ENCODE peak calls at places on chromosomes 2 and 18, in ten cellular contexts. One of them, this sample, is unnamed.

GRCh38 chr2:27080140-27080469 is 1.7 kb downstream of the EMILIN1 start:
- DNase-seq in Calu3: no peak
- DNase-seq in naive B cell: no peak
- DNase-seq in GM12865: no peak
- DNase-seq in NCI-H2081: no peak
- DNase-seq in iPS-NIHi11: no peak
- DNase-seq in left ventricle myocardium inferior: no peak
- DNase-seq in ureter: no peak
- DNase-seq in cerebellum: no peak
- DNase-seq in HS-27A: no peak
- DNase-seq in this sample: no peak

GRCh38 chr2:173884403-173884802 is 80.8 kb downstream of the SP3 start:
- DNase-seq in naive B cell: no peak
- DNase-seq in GM12865: peak
- DNase-seq in Calu3: peak
- DNase-seq in NCI-H2081: peak
- DNase-seq in iPS-NIHi11: peak
- DNase-seq in left ventricle myocardium inferior: peak
- DNase-seq in HS-27A: peak
- DNase-seq in cerebellum: peak
- DNase-seq in ureter: no peak
- DNase-seq in this sample: peak

GRCh38 chr2:181407171-181407570 is 50.0 kb upstream of the ITGA4 start:
- DNase-seq in Calu3: no peak
- DNase-seq in ureter: no peak
- DNase-seq in NCI-H2081: no peak
- DNase-seq in left ventricle myocardium inferior: no peak
- DNase-seq in naive B cell: no peak
- DNase-seq in HS-27A: no peak
- DNase-seq in cerebellum: no peak
- DNase-seq in iPS-NIHi11: no peak
- DNase-seq in GM12865: no peak
- DNase-seq in this sample: no peak

GRCh38 chr2:95296036-95296435 is 1.1 kb upstream of the KCNIP3 start:
- DNase-seq in GM12865: no peak
- DNase-seq in NCI-H2081: peak
- DNase-seq in Calu3: no peak
- DNase-seq in cerebellum: peak
- DNase-seq in left ventricle myocardium inferior: no peak
- DNase-seq in HS-27A: no peak
- DNase-seq in ureter: no peak
- DNase-seq in naive B cell: no peak
- DNase-seq in iPS-NIHi11: no peak
- DNase-seq in this sample: no peak

GRCh38 chr2:196112408-196113039 is 43.9 kb upstream of the DNAH7 start:
- DNase-seq in naive B cell: no peak
- DNase-seq in GM12865: no peak
- DNase-seq in left ventricle myocardium inferior: no peak
- DNase-seq in HS-27A: no peak
- DNase-seq in NCI-H2081: no peak
- DNase-seq in ureter: no peak
- DNase-seq in Calu3: peak
- DNase-seq in iPS-NIHi11: no peak
- DNase-seq in cerebellum: no peak
- DNase-seq in this sample: no peak

GRCh38 chr2:224287533-224287932 is 114.4 kb downstream of the FAM124B start:
- DNase-seq in cerebellum: no peak
- DNase-seq in GM12865: no peak
- DNase-seq in iPS-NIHi11: no peak
- DNase-seq in ureter: no peak
- DNase-seq in NCI-H2081: no peak
- DNase-seq in naive B cell: no peak
- DNase-seq in Calu3: no peak
- DNase-seq in HS-27A: no peak
- DNase-seq in left ventricle myocardium inferior: no peak
- DNase-seq in this sample: no peak

GRCh38 chr2:163600801-163601200 is 135.0 kb downstream of the FIGN start:
- DNase-seq in left ventricle myocardium inferior: no peak
- DNase-seq in GM12865: no peak
- DNase-seq in ureter: no peak
- DNase-seq in naive B cell: no peak
- DNase-seq in HS-27A: no peak
- DNase-seq in NCI-H2081: no peak
- DNase-seq in iPS-NIHi11: no peak
- DNase-seq in Calu3: no peak
- DNase-seq in cerebellum: no peak
- DNase-seq in this sample: no peak

GRCh38 chr2:237874585-237875161 is 15.2 kb downstream of the RAMP1 start:
- DNase-seq in ureter: no peak
- DNase-seq in iPS-NIHi11: peak
- DNase-seq in Calu3: no peak
- DNase-seq in GM12865: no peak
- DNase-seq in naive B cell: no peak
- DNase-seq in HS-27A: no peak
- DNase-seq in NCI-H2081: no peak
- DNase-seq in cerebellum: no peak
- DNase-seq in left ventricle myocardium inferior: no peak
- DNase-seq in this sample: peak

GRCh38 chr2:237533668-237534138 is 32.7 kb upstream of the PRLH start:
- DNase-seq in HS-27A: no peak
- DNase-seq in ureter: no peak
- DNase-seq in GM12865: peak
- DNase-seq in naive B cell: no peak
- DNase-seq in iPS-NIHi11: no peak
- DNase-seq in NCI-H2081: no peak
- DNase-seq in left ventricle myocardium inferior: no peak
- DNase-seq in Calu3: no peak
- DNase-seq in cerebellum: no peak
- DNase-seq in this sample: no peak

GRCh38 chr2:84942964-84943421 is 28.0 kb upstream of the KCMF1 start:
- DNase-seq in cerebellum: no peak
- DNase-seq in iPS-NIHi11: no peak
- DNase-seq in Calu3: no peak
- DNase-seq in NCI-H2081: no peak
- DNase-seq in GM12865: peak
- DNase-seq in HS-27A: no peak
- DNase-seq in naive B cell: peak
- DNase-seq in left ventricle myocardium inferior: no peak
- DNase-seq in ureter: no peak
- DNase-seq in this sample: no peak

GRCh38 chr2:27765621-27766286 is 5.8 kb upstream of the MRPL33 start:
- DNase-seq in left ventricle myocardium inferior: peak
- DNase-seq in GM12865: peak
- DNase-seq in naive B cell: peak
- DNase-seq in NCI-H2081: no peak
- DNase-seq in ureter: peak
- DNase-seq in HS-27A: no peak
- DNase-seq in cerebellum: peak
- DNase-seq in Calu3: peak
- DNase-seq in iPS-NIHi11: peak
- DNase-seq in this sample: no peak

GRCh38 chr18:61323951-61324350 is 9.3 kb upstream of the CDH20 start:
- DNase-seq in naive B cell: no peak
- DNase-seq in iPS-NIHi11: no peak
- DNase-seq in left ventricle myocardium inferior: no peak
- DNase-seq in NCI-H2081: no peak
- DNase-seq in GM12865: no peak
- DNase-seq in ureter: no peak
- DNase-seq in cerebellum: no peak
- DNase-seq in Calu3: no peak
- DNase-seq in HS-27A: no peak
- DNase-seq in this sample: no peak

GRCh38 chr18:35049111-35050003 is 8.1 kb downstream of the MAPRE2 start:
- DNase-seq in NCI-H2081: peak
- DNase-seq in naive B cell: peak
- DNase-seq in cerebellum: no peak
- DNase-seq in iPS-NIHi11: no peak
- DNase-seq in HS-27A: no peak
- DNase-seq in left ventricle myocardium inferior: no peak
- DNase-seq in Calu3: no peak
- DNase-seq in ureter: no peak
- DNase-seq in GM12865: peak
- DNase-seq in this sample: no peak

GRCh38 chr2:56376699-56377665 is 193.2 kb downstream of the CCDC85A start:
- DNase-seq in ureter: no peak
- DNase-seq in NCI-H2081: no peak
- DNase-seq in HS-27A: no peak
- DNase-seq in iPS-NIHi11: no peak
- DNase-seq in left ventricle myocardium inferior: no peak
- DNase-seq in Calu3: no peak
- DNase-seq in naive B cell: no peak
- DNase-seq in GM12865: no peak
- DNase-seq in cerebellum: no peak
- DNase-seq in this sample: no peak

GRCh38 chr2:224042191-224042696 is 3.2 kb upstream of the SERPINE2 start:
- DNase-seq in naive B cell: no peak
- DNase-seq in iPS-NIHi11: no peak
- DNase-seq in left ventricle myocardium inferior: no peak
- DNase-seq in Calu3: no peak
- DNase-seq in HS-27A: no peak
- DNase-seq in cerebellum: no peak
- DNase-seq in ureter: no peak
- DNase-seq in NCI-H2081: peak
- DNase-seq in GM12865: no peak
- DNase-seq in this sample: peak

GRCh38 chr2:164910091-164910899 is 45.0 kb downstream of the SLC38A11 start:
- DNase-seq in GM12865: peak
- DNase-seq in HS-27A: no peak
- DNase-seq in ureter: no peak
- DNase-seq in Calu3: peak
- DNase-seq in NCI-H2081: no peak
- DNase-seq in left ventricle myocardium inferior: no peak
- DNase-seq in naive B cell: peak
- DNase-seq in cerebellum: no peak
- DNase-seq in iPS-NIHi11: no peak
- DNase-seq in this sample: peak

GRCh38 chr2:203586151-203586550 is 51.0 kb upstream of the RAPH1 start:
- DNase-seq in naive B cell: no peak
- DNase-seq in NCI-H2081: no peak
- DNase-seq in HS-27A: no peak
- DNase-seq in ureter: no peak
- DNase-seq in cerebellum: no peak
- DNase-seq in GM12865: no peak
- DNase-seq in left ventricle myocardium inferior: no peak
- DNase-seq in Calu3: no peak
- DNase-seq in iPS-NIHi11: no peak
- DNase-seq in this sample: no peak

GRCh38 chr2:41180392-41180791 is 728.5 kb upstream of the SLC8A1 start:
- DNase-seq in left ventricle myocardium inferior: no peak
- DNase-seq in naive B cell: no peak
- DNase-seq in HS-27A: no peak
- DNase-seq in ureter: no peak
- DNase-seq in cerebellum: no peak
- DNase-seq in Calu3: no peak
- DNase-seq in GM12865: no peak
- DNase-seq in iPS-NIHi11: no peak
- DNase-seq in NCI-H2081: no peak
- DNase-seq in this sample: no peak

GRCh38 chr2:197804758-197805597 is 585 bp downstream of the PLCL1 start:
- DNase-seq in cerebellum: peak
- DNase-seq in left ventricle myocardium inferior: peak
- DNase-seq in NCI-H2081: peak
- DNase-seq in Calu3: peak
- DNase-seq in iPS-NIHi11: peak
- DNase-seq in GM12865: peak
- DNase-seq in naive B cell: no peak
- DNase-seq in ureter: no peak
- DNase-seq in HS-27A: no peak
- DNase-seq in this sample: peak

GRCh38 chr2:86319700-86320369 is 17.6 kb downstream of the REEP1 start:
- DNase-seq in GM12865: no peak
- DNase-seq in HS-27A: no peak
- DNase-seq in naive B cell: no peak
- DNase-seq in left ventricle myocardium inferior: no peak
- DNase-seq in Calu3: no peak
- DNase-seq in NCI-H2081: no peak
- DNase-seq in ureter: no peak
- DNase-seq in iPS-NIHi11: no peak
- DNase-seq in cerebellum: no peak
- DNase-seq in this sample: peak

GRCh38 chr2:236052926-236053846 is 115.0 kb downstream of the GBX2 start:
- DNase-seq in left ventricle myocardium inferior: no peak
- DNase-seq in Calu3: no peak
- DNase-seq in cerebellum: peak
- DNase-seq in NCI-H2081: no peak
- DNase-seq in GM12865: no peak
- DNase-seq in HS-27A: no peak
- DNase-seq in naive B cell: no peak
- DNase-seq in ureter: no peak
- DNase-seq in iPS-NIHi11: peak
- DNase-seq in this sample: no peak

GRCh38 chr2:238042849-238043584 is 17.8 kb upstream of the SCLY start:
- DNase-seq in left ventricle myocardium inferior: peak
- DNase-seq in ureter: no peak
- DNase-seq in HS-27A: no peak
- DNase-seq in GM12865: no peak
- DNase-seq in naive B cell: no peak
- DNase-seq in iPS-NIHi11: no peak
- DNase-seq in NCI-H2081: peak
- DNase-seq in cerebellum: no peak
- DNase-seq in Calu3: no peak
- DNase-seq in this sample: no peak

GRCh38 chr2:85911836-85912692 is 23.3 kb upstream of the ST3GAL5 start:
- DNase-seq in iPS-NIHi11: no peak
- DNase-seq in NCI-H2081: no peak
- DNase-seq in left ventricle myocardium inferior: no peak
- DNase-seq in Calu3: no peak
- DNase-seq in naive B cell: no peak
- DNase-seq in cerebellum: no peak
- DNase-seq in ureter: no peak
- DNase-seq in GM12865: no peak
- DNase-seq in HS-27A: no peak
- DNase-seq in this sample: peak

GRCh38 chr2:152174574-152174973 is 989 bp downstream of the STAM2 start:
- DNase-seq in GM12865: no peak
- DNase-seq in ureter: no peak
- DNase-seq in naive B cell: no peak
- DNase-seq in cerebellum: no peak
- DNase-seq in Calu3: no peak
- DNase-seq in HS-27A: no peak
- DNase-seq in iPS-NIHi11: no peak
- DNase-seq in left ventricle myocardium inferior: no peak
- DNase-seq in NCI-H2081: no peak
- DNase-seq in this sample: no peak

This sample was measured in hepatocyte.